ENCODE peak calls at places on chromosomes 11 and 22, in seven cellular contexts. One of them, this sample, is unnamed. For H3K9me3, the result is how much of the 10 kb centered on the place peaks cover.

GRCh38 chr11:65811764-65812475 is 21.8 kb upstream of the SNX32 start:
- DNase-seq in GM23248: no peak
- DNase-seq in HCT116: no peak
- DNase-seq in A549: no peak
- DNase-seq in mesenchymal stem cell: no peak
- DNase-seq in mammary epithelial cell: no peak
- DNase-seq in neural progenitor cell: no peak
- DNase-seq in this sample: no peak

GRCh38 chr11:75164318-75164827 is 13.5 kb downstream of the SLCO2B1 start:
- DNase-seq in GM23248: no peak
- DNase-seq in HCT116: no peak
- DNase-seq in A549: no peak
- DNase-seq in mesenchymal stem cell: no peak
- DNase-seq in mammary epithelial cell: no peak
- DNase-seq in neural progenitor cell: no peak
- DNase-seq in this sample: no peak

GRCh38 chr22:30523646-30524489 is 18.4 kb upstream of the SEC14L4 start:
- DNase-seq in GM23248: no peak
- DNase-seq in HCT116: no peak
- DNase-seq in A549: no peak
- DNase-seq in mesenchymal stem cell: no peak
- DNase-seq in mammary epithelial cell: no peak
- DNase-seq in neural progenitor cell: no peak
- DNase-seq in this sample: no peak

GRCh38 chr22:44326549-44326881 is 13.8 kb upstream of the SHISAL1 start:
- DNase-seq in GM23248: peak
- DNase-seq in HCT116: no peak
- DNase-seq in A549: no peak
- DNase-seq in mesenchymal stem cell: no peak
- DNase-seq in mammary epithelial cell: no peak
- DNase-seq in neural progenitor cell: no peak
- DNase-seq in this sample: no peak

GRCh38 chr22:23781065-23781464 is 5.7 kb upstream of the SMARCB1 start:
- DNase-seq in GM23248: no peak
- DNase-seq in HCT116: no peak
- DNase-seq in A549: no peak
- DNase-seq in mesenchymal stem cell: no peak
- DNase-seq in mammary epithelial cell: no peak
- DNase-seq in neural progenitor cell: no peak
- DNase-seq in this sample: no peak

GRCh38 chr22:49182416-49182815 is 645.3 kb downstream of the BRD1 start:
- DNase-seq in GM23248: no peak
- DNase-seq in HCT116: no peak
- DNase-seq in A549: no peak
- DNase-seq in mesenchymal stem cell: no peak
- DNase-seq in mammary epithelial cell: no peak
- DNase-seq in neural progenitor cell: no peak
- DNase-seq in this sample: no peak

GRCh38 chr11:10599388-10600175 is 31.1 kb upstream of the LYVE1 start:
- DNase-seq in GM23248: peak
- DNase-seq in HCT116: no peak
- DNase-seq in A549: no peak
- DNase-seq in mesenchymal stem cell: peak
- DNase-seq in mammary epithelial cell: no peak
- DNase-seq in neural progenitor cell: no peak
- DNase-seq in this sample: no peak

GRCh38 chr11:119116601-119117000 is 4.8 kb upstream of the HINFP start:
- DNase-seq in GM23248: no peak
- DNase-seq in HCT116: no peak
- DNase-seq in A549: no peak
- DNase-seq in mesenchymal stem cell: no peak
- DNase-seq in mammary epithelial cell: no peak
- DNase-seq in neural progenitor cell: no peak
- DNase-seq in this sample: no peak

GRCh38 chr11:126024143-126024542 is 38.5 kb downstream of the CDON start:
- DNase-seq in GM23248: peak
- DNase-seq in HCT116: no peak
- DNase-seq in A549: no peak
- DNase-seq in mesenchymal stem cell: peak
- DNase-seq in mammary epithelial cell: no peak
- DNase-seq in neural progenitor cell: no peak
- DNase-seq in this sample: no peak

GRCh38 chr11:45859661-45860140 is 12.4 kb downstream of the CRY2 start:
- DNase-seq in GM23248: peak
- DNase-seq in HCT116: no peak
- DNase-seq in A549: no peak
- DNase-seq in mesenchymal stem cell: peak
- DNase-seq in mammary epithelial cell: peak
- DNase-seq in neural progenitor cell: peak
- DNase-seq in this sample: peak

GRCh38 chr11:108198833-108199232 is 23.6 kb downstream of the NPAT start:
- DNase-seq in GM23248: no peak
- DNase-seq in HCT116: no peak
- DNase-seq in A549: no peak
- DNase-seq in mesenchymal stem cell: no peak
- DNase-seq in mammary epithelial cell: peak
- DNase-seq in neural progenitor cell: no peak
- DNase-seq in this sample: no peak

GRCh38 chr11:47154738-47155570 is 21.7 kb downstream of the ARFGAP2 start:
- DNase-seq in GM23248: no peak
- DNase-seq in HCT116: no peak
- DNase-seq in A549: no peak
- DNase-seq in mesenchymal stem cell: no peak
- DNase-seq in mammary epithelial cell: no peak
- DNase-seq in neural progenitor cell: no peak
- DNase-seq in this sample: no peak

GRCh38 chr11:104286129-104286528 is 122.2 kb upstream of the PDGFD start:
- DNase-seq in GM23248: no peak
- DNase-seq in HCT116: no peak
- DNase-seq in A549: no peak
- DNase-seq in mesenchymal stem cell: no peak
- DNase-seq in mammary epithelial cell: no peak
- DNase-seq in neural progenitor cell: no peak
- DNase-seq in this sample: peak

DNA sequence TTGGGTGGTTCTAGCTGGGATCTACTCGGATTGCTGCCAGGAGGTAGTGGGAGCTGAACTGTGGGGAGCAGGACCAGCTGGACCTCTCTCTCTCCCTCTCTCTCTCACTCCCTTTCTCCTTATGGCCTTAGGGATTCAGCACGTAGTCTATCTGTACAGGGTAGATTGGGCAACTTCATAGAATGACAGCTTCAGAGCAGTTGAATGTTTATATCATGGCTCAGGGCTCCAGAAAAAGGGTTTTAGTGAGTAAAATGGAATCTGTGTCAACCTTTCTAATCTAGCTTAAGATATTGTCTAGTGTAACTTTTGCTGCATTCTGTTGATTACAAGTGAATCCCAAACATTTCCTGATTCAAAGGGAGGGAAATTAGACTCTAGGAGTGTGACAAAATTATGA is 127.7 kb upstream of the PDGFD start:
- DNase-seq in GM23248: no peak
- DNase-seq in HCT116: no peak
- DNase-seq in A549: no peak
- DNase-seq in mesenchymal stem cell: peak
- DNase-seq in mammary epithelial cell: no peak
- DNase-seq in neural progenitor cell: no peak
- DNase-seq in this sample: peak
- H3K4me3 ChIP-seq in GM23248: no peak
- H3K4me3 ChIP-seq in HCT116: no peak
- H3K4me3 ChIP-seq in A549: no peak
- H3K4me3 ChIP-seq in mesenchymal stem cell: no peak
- H3K4me3 ChIP-seq in mammary epithelial cell: no peak
- H3K4me3 ChIP-seq in neural progenitor cell: no peak
- H3K4me3 ChIP-seq in this sample: no peak

DNA sequence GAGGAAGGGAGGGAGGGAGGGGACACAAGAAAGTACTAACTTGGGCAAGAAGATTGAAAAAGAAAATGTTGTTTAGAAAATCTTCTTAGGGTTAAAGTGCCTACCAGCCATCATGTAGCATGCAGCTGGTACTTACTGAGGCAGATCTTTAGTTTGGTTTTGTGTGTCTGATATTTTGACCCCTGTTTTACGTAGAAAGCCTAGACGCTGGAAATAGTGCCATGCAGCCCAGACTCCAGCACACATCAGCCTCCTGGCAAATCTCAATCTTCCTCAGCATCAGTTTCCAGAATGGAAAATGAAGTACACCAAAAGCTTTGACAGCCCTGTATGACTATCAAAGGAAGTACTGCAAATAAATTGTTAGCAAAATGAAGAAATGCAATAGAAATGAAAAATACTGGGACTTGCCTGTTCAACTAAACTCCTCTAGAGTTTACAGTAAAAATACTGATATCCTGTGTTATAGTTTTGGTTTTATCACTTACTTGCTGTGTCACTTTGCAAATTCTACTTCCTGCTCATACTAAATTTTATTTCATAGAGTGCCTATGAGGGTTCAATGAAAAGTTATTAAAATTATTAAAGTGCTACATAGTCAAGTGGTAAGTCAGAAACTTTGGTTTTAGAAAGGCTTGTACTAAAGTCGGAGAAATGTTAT is 7.4 kb downstream of the USP28 start:
- DNase-seq in GM23248: no peak
- DNase-seq in HCT116: no peak
- DNase-seq in A549: no peak
- DNase-seq in mesenchymal stem cell: no peak
- DNase-seq in mammary epithelial cell: no peak
- DNase-seq in neural progenitor cell: no peak
- DNase-seq in this sample: no peak
- H3K4me2 ChIP-seq in GM23248: no peak
- H3K4me2 ChIP-seq in HCT116: no peak
- H3K4me2 ChIP-seq in A549: no peak
- H3K4me2 ChIP-seq in mesenchymal stem cell: no peak
- H3K4me2 ChIP-seq in mammary epithelial cell: no peak
- H3K4me2 ChIP-seq in neural progenitor cell: no peak
- H3K4me2 ChIP-seq in this sample: no peak

DNA sequence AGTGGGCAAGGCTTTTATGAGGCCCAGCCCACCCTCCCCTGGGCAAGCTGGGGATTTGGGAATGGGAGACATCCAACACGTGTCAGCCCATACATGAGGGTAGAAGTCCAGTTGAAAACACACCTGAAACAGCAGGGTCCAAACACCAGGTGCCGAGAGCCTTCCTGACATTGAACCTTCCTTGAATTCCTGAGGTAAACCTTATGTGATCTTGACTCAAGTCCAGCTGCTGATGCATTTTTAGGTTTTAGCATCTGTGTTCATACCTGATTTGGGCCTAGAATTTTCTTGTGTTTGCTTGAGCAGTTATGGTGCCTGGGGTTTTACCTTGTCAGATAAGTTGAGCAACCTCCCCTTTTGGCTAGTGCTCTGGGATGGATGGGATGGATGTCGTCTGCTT is 66.3 kb downstream of the CDKN1C start:
- DNase-seq in GM23248: no peak
- DNase-seq in HCT116: no peak
- DNase-seq in A549: no peak
- DNase-seq in mesenchymal stem cell: no peak
- DNase-seq in mammary epithelial cell: no peak
- DNase-seq in neural progenitor cell: no peak
- DNase-seq in this sample: no peak
- H3K9me3 ChIP-seq in GM23248: under half
- H3K9me3 ChIP-seq in HCT116: under half
- H3K9me3 ChIP-seq in A549: under half
- H3K9me3 ChIP-seq in mesenchymal stem cell: under half
- H3K9me3 ChIP-seq in mammary epithelial cell: under half
- H3K9me3 ChIP-seq in neural progenitor cell: under half
- H3K9me3 ChIP-seq in this sample: under half

GRCh38 chr11:653837-654236 is 16.8 kb downstream of the DRD4 start:
- DNase-seq in GM23248: no peak
- DNase-seq in HCT116: no peak
- DNase-seq in A549: no peak
- DNase-seq in mesenchymal stem cell: no peak
- DNase-seq in mammary epithelial cell: no peak
- DNase-seq in neural progenitor cell: no peak
- DNase-seq in this sample: no peak
- H3K4me3 ChIP-seq in GM23248: no peak
- H3K4me3 ChIP-seq in HCT116: no peak
- H3K4me3 ChIP-seq in A549: no peak
- H3K4me3 ChIP-seq in mesenchymal stem cell: no peak
- H3K4me3 ChIP-seq in mammary epithelial cell: no peak
- H3K4me3 ChIP-seq in neural progenitor cell: no peak
- H3K4me3 ChIP-seq in this sample: no peak

GRCh38 chr22:35410663-35411034 is 10.7 kb downstream of the MCM5 start:
- DNase-seq in GM23248: no peak
- DNase-seq in HCT116: no peak
- DNase-seq in A549: no peak
- DNase-seq in mesenchymal stem cell: no peak
- DNase-seq in mammary epithelial cell: no peak
- DNase-seq in neural progenitor cell: no peak
- DNase-seq in this sample: no peak
- H3K4me2 ChIP-seq in GM23248: no peak
- H3K4me2 ChIP-seq in HCT116: no peak
- H3K4me2 ChIP-seq in A549: no peak
- H3K4me2 ChIP-seq in mesenchymal stem cell: no peak
- H3K4me2 ChIP-seq in mammary epithelial cell: no peak
- H3K4me2 ChIP-seq in neural progenitor cell: no peak
- H3K4me2 ChIP-seq in this sample: no peak

GRCh38 chr11:73034330-73034729 is 107.8 kb downstream of the FCHSD2 start:
- DNase-seq in GM23248: no peak
- DNase-seq in HCT116: no peak
- DNase-seq in A549: no peak
- DNase-seq in mesenchymal stem cell: no peak
- DNase-seq in mammary epithelial cell: no peak
- DNase-seq in neural progenitor cell: no peak
- DNase-seq in this sample: no peak

GRCh38 chr11:73029408-73029807 is 112.7 kb downstream of the FCHSD2 start:
- DNase-seq in GM23248: no peak
- DNase-seq in HCT116: no peak
- DNase-seq in A549: no peak
- DNase-seq in mesenchymal stem cell: no peak
- DNase-seq in mammary epithelial cell: no peak
- DNase-seq in neural progenitor cell: no peak
- DNase-seq in this sample: no peak

GRCh38 chr11:73030130-73030529 is 112.0 kb downstream of the FCHSD2 start:
- DNase-seq in GM23248: no peak
- DNase-seq in HCT116: no peak
- DNase-seq in A549: no peak
- DNase-seq in mesenchymal stem cell: no peak
- DNase-seq in mammary epithelial cell: no peak
- DNase-seq in neural progenitor cell: no peak
- DNase-seq in this sample: no peak

GRCh38 chr11:73024646-73025045 is 117.5 kb downstream of the FCHSD2 start:
- DNase-seq in GM23248: no peak
- DNase-seq in HCT116: no peak
- DNase-seq in A549: no peak
- DNase-seq in mesenchymal stem cell: no peak
- DNase-seq in mammary epithelial cell: no peak
- DNase-seq in neural progenitor cell: no peak
- DNase-seq in this sample: no peak

DNA sequence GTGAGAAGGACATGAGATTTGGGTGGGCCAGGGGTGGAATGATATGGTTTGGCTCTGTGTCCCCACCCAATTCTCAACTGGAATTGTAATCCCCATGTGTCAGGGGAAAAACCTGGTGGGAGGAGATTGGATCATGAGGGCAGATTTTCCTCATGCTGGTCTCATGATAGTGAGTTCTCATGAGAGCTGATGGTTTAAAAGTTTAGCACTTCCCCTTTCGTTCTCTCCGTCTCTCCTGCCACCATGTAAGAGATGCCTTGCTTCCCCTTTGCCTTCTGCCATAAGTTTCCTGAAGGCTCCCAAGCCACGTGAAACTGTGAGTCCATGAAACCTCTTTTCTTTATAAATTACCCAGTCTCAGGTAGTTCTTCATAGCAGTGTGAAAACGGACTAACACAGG is 113.5 kb downstream of the FCHSD2 start:
- DNase-seq in GM23248: no peak
- DNase-seq in HCT116: no peak
- DNase-seq in A549: no peak
- DNase-seq in mesenchymal stem cell: no peak
- DNase-seq in mammary epithelial cell: no peak
- DNase-seq in neural progenitor cell: no peak
- DNase-seq in this sample: no peak
- H3K9me3 ChIP-seq in GM23248: under half
- H3K9me3 ChIP-seq in HCT116: under half
- H3K9me3 ChIP-seq in A549: under half
- H3K9me3 ChIP-seq in mesenchymal stem cell: under half
- H3K9me3 ChIP-seq in mammary epithelial cell: under half
- H3K9me3 ChIP-seq in neural progenitor cell: under half
- H3K9me3 ChIP-seq in this sample: under half